ENCODE peak calls at places on chromosomes 13 and 19, in seven cellular contexts. E, G, T, L, C, O and S are unnamed samples.

GRCh38 chr13:40672310-40673060 is 6.0 kb upstream of the FOXO1 start:
- DNase-seq in C (no peak), E (peak; percentile 84), L (peak; percentile 46), T (no peak), O (peak; percentile 57), G (no peak), S (peak; percentile 85)

GRCh38 chr13:32165791-32166190 is 134.2 kb downstream of the FRY start:
- DNase-seq in L (no peak), O (no peak), E (no peak), G (no peak), C (no peak), T (no peak), S (no peak)

GRCh38 chr19:14416743-14417214 is 2.4 kb downstream of the DDX39A start:
- DNase-seq in G (no peak), C (no peak), L (no peak), O (no peak), E (no peak), T (no peak), S (peak; percentile 18)

GRCh38 chr19:28605501-28606268 is 607.3 kb downstream of the UQCRFS1 start:
- DNase-seq in E (no peak), T (no peak), L (no peak), G (no peak), O (no peak), C (no peak), S (no peak)

GRCh38 chr13:99908129-99908805 is 63.3 kb downstream of the ZIC5 start:
- DNase-seq in T (no peak), C (no peak), E (peak; percentile 47), O (no peak), L (no peak), G (no peak), S (no peak)

GRCh38 chr19:18000981-18001836 is 6.8 kb upstream of the ARRDC2 start:
- DNase-seq in T (peak; percentile 94), C (no peak), O (peak; percentile 81), E (peak; percentile 80), L (peak; percentile 63), G (peak; percentile 91), S (peak; percentile 86)

GRCh38 chr19:38455031-38455430 is 21.5 kb downstream of the RYR1 start:
- DNase-seq in O (no peak), E (peak; percentile 14), T (no peak), C (peak; percentile 38), L (no peak), G (no peak), S (peak; percentile 55)

GRCh38 chr13:59684105-59684504 is 479.6 kb downstream of the DIAPH3 start:
- DNase-seq in C (no peak), L (no peak), E (no peak), G (no peak), T (no peak), O (no peak), S (no peak)

GRCh38 chr13:80249906-80250513 is 90.9 kb downstream of the SPRY2 start:
- DNase-seq in L (no peak), T (no peak), C (no peak), G (no peak), E (no peak), O (no peak), S (no peak)

GRCh38 chr13:110850840-110851239 is 64.0 kb downstream of the ANKRD10 start:
- DNase-seq in O (no peak), E (no peak), T (no peak), G (no peak), L (no peak), C (no peak), S (no peak)

GRCh38 chr13:101449971-101450748 is 2.3 kb upstream of the ITGBL1 start:
- DNase-seq in T (no peak), O (peak; percentile 42), L (no peak), C (no peak), G (no peak), E (peak; percentile 96), S (no peak)

GRCh38 chr13:41827507-41828213 is 133.2 kb downstream of the VWA8 start:
- DNase-seq in T (no peak), C (no peak), G (no peak), O (peak; percentile 39), E (peak; percentile 94), L (no peak), S (no peak)

GRCh38 chr13:86020350-86021002 is 221.3 kb upstream of the SLITRK6 start:
- DNase-seq in G (no peak), C (no peak), L (peak; percentile 19), E (peak; percentile 69), T (no peak), O (no peak), S (no peak)

GRCh38 chr13:31629085-31629785 is 110.1 kb upstream of the RXFP2 start:
- DNase-seq in L (no peak), T (no peak), C (no peak), E (peak; percentile 70), O (no peak), G (no peak), S (no peak)

GRCh38 chr13:97883356-97883755 is 70.1 kb upstream of the IPO5 start:
- DNase-seq in G (no peak), L (no peak), O (no peak), C (no peak), E (peak; percentile 53), T (no peak), S (no peak)

GRCh38 chr13:110525328-110526319 is 35.9 kb downstream of the RAB20 start:
- DNase-seq in L (no peak), G (no peak), E (no peak), T (no peak), O (no peak), C (no peak), S (no peak)

GRCh38 chr13:76917096-76917495 is 30.9 kb upstream of the KCTD12 start:
- DNase-seq in O (no peak), L (no peak), T (no peak), G (no peak), C (no peak), E (peak; percentile 47), S (no peak)

GRCh38 chr13:108902557-108903155 is 273.2 kb downstream of the MYO16 start:
- DNase-seq in E (no peak), G (no peak), L (no peak), T (no peak), O (no peak), C (no peak), S (no peak)

GRCh38 chr19:4913996-4914735 is 4.9 kb downstream of the UHRF1 start:
- DNase-seq in G (no peak), C (no peak), E (peak; percentile 65), T (peak; percentile 64), O (no peak), L (no peak), S (no peak)

GRCh38 chr13:26561636-26562537 is 4.4 kb downstream of the WASF3 start:
- DNase-seq in G (no peak), O (no peak), T (no peak), C (no peak), L (no peak), E (peak; percentile 80), S (no peak)

GRCh38 chr13:107969551-107969950 is 245.8 kb downstream of the LIG4 start:
- DNase-seq in L (no peak), C (no peak), O (no peak), T (no peak), G (no peak), E (no peak), S (no peak)